ENCODE peak calls at places on chromosomes 2 and 18, in ten cellular contexts. N is brain microvascular endothelial cell; G is transverse colon; H is endothelial cell; B is fibroblast of the aortic adventitia; L is CD8-positive, alpha-beta T cell; S is cardiac muscle cell; Q is body of pancreas; K is GM10248; R is endodermal cell. X is an unnamed sample.

GRCh38 chr2:86223682-86224560 is 24.7 kb downstream of the MRPL35 start:
- DNase-seq in N (no peak), L (no peak), G (no peak), K (no peak), S (peak; percentile 26), H (no peak), B (peak; percentile 81), Q (no peak), R (no peak), X (peak; percentile 72)

GRCh38 chr18:35478520-35479435 is 19.0 kb downstream of the INO80C start:
- DNase-seq in N (peak; percentile 99), S (peak; percentile 39), B (peak; percentile 59), R (no peak), G (peak; percentile 43), L (no peak), K (peak; percentile 35), H (no peak), Q (peak; percentile 15), X (no peak)

GRCh38 chr2:149662556-149662955 is 75.0 kb upstream of the MMADHC start:
- DNase-seq in G (no peak), L (no peak), N (no peak), Q (no peak), K (no peak), R (no peak), S (no peak), H (no peak), B (no peak), X (no peak)

GRCh38 chr2:39875182-39875913 is 96.3 kb upstream of the THUMPD2 start:
- DNase-seq in L (no peak), K (no peak), Q (peak; percentile 5), S (peak; percentile 94), R (no peak), G (peak; percentile 19), B (peak; percentile 97), N (peak; percentile 89), H (no peak), X (no peak)

GRCh38 chr2:42859006-42859552 is 66.7 kb upstream of the HAAO start:
- DNase-seq in N (peak; percentile 82), H (peak; percentile 82), Q (peak; percentile 83), B (peak; percentile 92), L (peak; percentile 67), S (peak; percentile 88), R (peak; percentile 92), K (peak; percentile 72), G (peak; percentile 84), X (no peak)

GRCh38 chr2:95072424-95072823 is 46.9 kb downstream of the MAL start:
- DNase-seq in L (no peak), H (no peak), R (peak; percentile 15), G (no peak), Q (no peak), B (no peak), N (no peak), K (no peak), S (no peak), X (no peak)

GRCh38 chr2:127174176-127174575 is 45.9 kb downstream of the CYP27C1 start:
- DNase-seq in N (peak; percentile 41), H (peak; percentile 45), B (peak; percentile 66), Q (no peak), L (no peak), R (peak; percentile 67), S (peak; percentile 56), G (peak; percentile 24), K (peak; percentile 42), X (peak; percentile 58)

GRCh38 chr2:173866858-173867620 is 98.1 kb downstream of the SP3 start:
- DNase-seq in H (no peak), R (no peak), S (peak; percentile 14), B (no peak), L (no peak), G (no peak), Q (no peak), N (no peak), K (no peak), X (no peak)

GRCh38 chr2:225937625-225938024 is 538.1 kb downstream of the NYAP2 start:
- DNase-seq in B (peak; percentile 27), K (no peak), N (peak; percentile 26), S (peak; percentile 49), H (no peak), Q (no peak), L (no peak), R (no peak), G (no peak), X (no peak)

GRCh38 chr2:215407061-215407460 is 28.8 kb downstream of the FN1 start:
- DNase-seq in B (no peak), H (no peak), N (peak; percentile 27), G (no peak), Q (no peak), S (no peak), L (no peak), R (no peak), K (no peak), X (no peak)

GRCh38 chr2:106080955-106081354 is 113.1 kb downstream of the UXS1 start:
- DNase-seq in S (no peak), R (no peak), B (no peak), Q (no peak), G (no peak), K (no peak), H (no peak), N (no peak), L (no peak), X (no peak)

GRCh38 chr18:45993441-45993840 is 26.3 kb upstream of the EPG5 start:
- DNase-seq in H (no peak), G (no peak), Q (no peak), N (peak; percentile 91), S (peak; percentile 57), R (no peak), L (no peak), B (peak; percentile 71), K (no peak), X (no peak)

GRCh38 chr2:241224068-241224850 is 35.8 kb downstream of the ANO7 start:
- DNase-seq in L (no peak), Q (no peak), N (peak; percentile 52), S (peak; percentile 74), R (no peak), K (no peak), B (peak; percentile 43), G (no peak), H (no peak), X (no peak)
- TF ChIP-seq CTCF in L (no peak), Q (no peak), N (peak; percentile 28), S (no peak), R (no peak), K (no peak), B (no peak), G (no peak), H (no peak), X (no peak)

GRCh38 chr2:228401065-228401912 is 219.8 kb upstream of the SPHKAP start:
- DNase-seq in L (no peak), K (no peak), N (peak; percentile 22), B (no peak), G (no peak), S (no peak), Q (no peak), R (no peak), H (no peak), X (no peak)
- TF ChIP-seq CTCF in L (no peak), K (peak; percentile 22), N (no peak), B (no peak), G (no peak), S (no peak), Q (no peak), R (peak; percentile 47), H (no peak), X (peak; percentile 4)

GRCh38 chr2:219281588-219281987 is 2.4 kb downstream of the DNAJB2 start:
- DNase-seq in R (no peak), K (no peak), S (no peak), N (no peak), G (no peak), L (no peak), Q (no peak), B (no peak), H (no peak), X (no peak)

GRCh38 chr2:219279151-219279915 is at the start of gene DNAJB2:
- DNase-seq in S (peak; percentile 100), N (peak; percentile 99), Q (peak; percentile 99), H (peak; percentile 95), B (peak; percentile 99), R (peak; percentile 99), L (peak; percentile 99), K (peak; percentile 100), G (peak; percentile 99), X (peak; percentile 99)

GRCh38 chr2:219280682-219281081 is 1.5 kb downstream of the DNAJB2 start:
- DNase-seq in B (no peak), K (no peak), G (no peak), R (no peak), N (no peak), Q (no peak), H (no peak), L (no peak), S (no peak), X (no peak)

GRCh38 chr2:219278655-219279150 is 463 bp upstream of the DNAJB2 start:
- DNase-seq in G (no peak), K (no peak), N (no peak), L (no peak), H (no peak), R (no peak), S (no peak), Q (no peak), B (no peak), X (no peak)

DNA sequence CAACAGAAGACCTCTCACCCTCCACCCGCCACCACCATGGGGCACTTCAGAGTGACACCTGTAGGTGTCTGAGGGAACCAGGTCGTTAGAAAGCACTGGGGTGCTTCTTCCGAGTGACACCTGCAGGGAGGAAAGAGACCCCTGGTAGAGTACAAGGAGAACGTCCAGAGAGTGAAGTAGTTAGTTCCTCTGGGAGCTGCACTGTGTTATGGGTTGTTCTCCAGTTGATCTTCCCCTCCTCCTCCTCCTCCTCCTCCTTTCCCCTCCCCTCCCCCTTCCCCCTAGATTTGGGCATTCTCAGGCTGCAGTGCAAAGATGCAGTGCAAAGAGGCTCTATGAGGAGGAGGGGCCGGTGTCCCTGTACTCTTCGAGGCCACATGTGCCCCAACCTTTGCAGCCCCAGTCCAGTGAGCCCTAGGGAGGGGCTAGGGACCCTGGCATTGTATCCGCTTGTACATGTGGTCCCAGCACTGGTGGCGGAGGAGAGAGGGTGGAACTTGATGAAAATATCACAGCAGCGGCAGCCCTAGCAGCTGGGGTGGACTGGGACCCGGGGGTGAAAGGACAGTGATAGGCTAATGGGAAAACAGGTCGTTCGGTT is 850 bp downstream of the DNAJB2 start:
- DNase-seq in H (no peak), S (no peak), G (no peak), R (peak; percentile 87), K (no peak), N (no peak), Q (no peak), L (no peak), B (no peak), X (no peak)
- TF ChIP-seq CTCF in H (no peak), S (no peak), G (no peak), R (peak; percentile 16), K (peak; percentile 2), N (no peak), Q (peak; percentile 32), L (peak; percentile 59), B (no peak), X (no peak)

GRCh38 chr18:3652380-3653262 is 202.6 kb downstream of the TGIF1 start:
- DNase-seq in N (peak; percentile 99), Q (peak; percentile 52), H (no peak), B (peak; percentile 99), G (peak; percentile 70), R (peak; percentile 66), K (no peak), L (no peak), S (peak; percentile 99), X (no peak)
- TF ChIP-seq CTCF in N (peak; percentile 22), Q (no peak), H (no peak), B (peak; percentile 25), G (peak; percentile 7), R (no peak), K (no peak), L (no peak), S (no peak), X (no peak)

X was measured in D721Med.